ENCODE peak calls at places on chromosomes 11 and 22, in seven cellular contexts. K, C, Y, B, D, N and H are unnamed samples.

GRCh38 chr22:23772315-23773246 is at the start of gene MMP11:
- DNase-seq in Y (no peak), N (no peak), C (no peak), K (no peak), D (peak), B (no peak), H (no peak)

GRCh38 chr11:64539711-64540420 is 51.2 kb upstream of the SLC22A12 start:
- DNase-seq in B (no peak), N (no peak), D (no peak), C (no peak), K (no peak), Y (no peak), H (no peak)

GRCh38 chr11:57425565-57426438 is 1.1 kb downstream of the SLC43A3 start:
- DNase-seq in D (no peak), B (no peak), Y (no peak), K (peak), C (no peak), N (no peak), H (no peak)

GRCh38 chr22:46547883-46548244 is 10.4 kb upstream of the CELSR1 start:
- DNase-seq in N (no peak), Y (no peak), C (no peak), B (no peak), D (no peak), K (peak), H (no peak)

GRCh38 chr11:66418168-66418985 is 2.5 kb upstream of the NPAS4 start:
- DNase-seq in Y (peak), B (peak), K (peak), N (peak), D (peak), C (peak), H (peak)

GRCh38 chr22:23284504-23285033 is 104.3 kb downstream of the BCR start:
- DNase-seq in C (no peak), K (no peak), B (no peak), D (no peak), N (no peak), Y (no peak), H (no peak)

GRCh38 chr11:90468923-90469322 is 246.1 kb upstream of the CHORDC1 start:
- DNase-seq in C (no peak), D (no peak), K (no peak), B (no peak), N (no peak), Y (no peak), H (no peak)

GRCh38 chr11:88666364-88666763 is 328.8 kb upstream of the CTSC start:
- DNase-seq in D (no peak), B (no peak), C (no peak), Y (no peak), K (no peak), N (no peak), H (no peak)

GRCh38 chr11:65565624-65566453 is 4.4 kb upstream of the ZNRD2 start:
- DNase-seq in D (no peak), C (no peak), N (no peak), Y (peak), K (no peak), B (no peak), H (no peak)

GRCh38 chr11:83021780-83022125 is 49.9 kb downstream of the RAB30 start:
- DNase-seq in K (no peak), C (no peak), D (no peak), B (no peak), Y (no peak), N (no peak), H (no peak)

GRCh38 chr11:57776101-57776511 is 14.5 kb downstream of the CTNND1 start:
- DNase-seq in D (no peak), K (no peak), Y (no peak), C (no peak), B (no peak), N (no peak), H (no peak)

GRCh38 chr11:112042161-112042960 is 17.2 kb downstream of the DLAT start:
- DNase-seq in Y (no peak), N (peak), D (no peak), C (no peak), B (no peak), K (no peak), H (no peak)

GRCh38 chr11:126114486-126115252 is 52.0 kb upstream of the CDON start:
- DNase-seq in C (no peak), N (no peak), K (no peak), B (no peak), D (no peak), Y (no peak), H (no peak)

GRCh38 chr11:116603783-116604323 is 168.9 kb downstream of the BUD13 start:
- DNase-seq in C (no peak), N (no peak), B (no peak), Y (no peak), K (no peak), D (no peak), H (no peak)

GRCh38 chr22:27108425-27109114 is 451.2 kb downstream of the MIAT start:
- DNase-seq in N (no peak), C (no peak), Y (no peak), D (no peak), B (no peak), K (no peak), H (peak)

GRCh38 chr22:22787805-22788459 is 99.7 kb upstream of the IGLL5 start:
- DNase-seq in N (peak), B (peak), Y (peak), C (peak), D (peak), K (no peak), H (no peak)

GRCh38 chr11:125371451-125371935 is 124.6 kb downstream of the FEZ1 start:
- DNase-seq in D (no peak), K (no peak), N (no peak), C (peak), B (no peak), Y (no peak), H (no peak)

GRCh38 chr11:61771995-61772455 is 19.6 kb downstream of the MYRF start:
- DNase-seq in D (no peak), B (no peak), Y (no peak), C (no peak), N (no peak), K (no peak), H (no peak)

GRCh38 chr11:44785856-44786606 is 59.3 kb downstream of the TSPAN18 start:
- DNase-seq in Y (no peak), N (no peak), C (no peak), D (no peak), K (no peak), B (peak), H (no peak)

GRCh38 chr22:31749636-31750364 is at the start of gene PRR14L:
- DNase-seq in D (peak), C (peak), K (peak), N (peak), B (peak), Y (peak), H (peak)

GRCh38 chr11:126415128-126415527 is 59.6 kb downstream of the ST3GAL4 start:
- DNase-seq in Y (no peak), K (peak), C (no peak), B (no peak), N (no peak), D (no peak), H (peak)

GRCh38 chr11:84564180-84564866 is 1062.8 kb downstream of the DLG2 start:
- DNase-seq in B (peak), Y (no peak), K (no peak), C (peak), N (peak), D (no peak), H (no peak)

GRCh38 chr22:21755855-21756284 is 20.3 kb upstream of the YPEL1 start:
- DNase-seq in K (no peak), D (no peak), Y (no peak), B (no peak), N (no peak), C (no peak), H (no peak)

GRCh38 chr11:82680252-82680651 is 53.4 kb downstream of the FAM181B start:
- DNase-seq in B (no peak), K (no peak), N (no peak), Y (no peak), D (no peak), C (no peak), H (no peak)

GRCh38 chr11:2770556-2771301 is 70.9 kb upstream of the KCNQ1OT1 start:
- DNase-seq in Y (no peak), D (no peak), K (peak), B (no peak), C (no peak), N (no peak), H (no peak)

GRCh38 chr11:65516135-65516968 is 8.5 kb upstream of the SCYL1 start:
- DNase-seq in N (no peak), D (no peak), B (no peak), C (no peak), K (no peak), Y (peak), H (no peak)

GRCh38 chr11:82732734-82733443 is 775 bp downstream of the FAM181B start:
- DNase-seq in Y (no peak), B (no peak), D (no peak), K (no peak), N (no peak), C (no peak), H (peak)

GRCh38 chr22:42836026-42836425 is 21.0 kb downstream of the ARFGAP3 start:
- DNase-seq in C (no peak), K (no peak), D (no peak), Y (no peak), N (no peak), B (no peak), H (no peak)

GRCh38 chr11:72842126-72842525 is 27.9 kb downstream of the ATG16L2 start:
- DNase-seq in C (no peak), N (no peak), B (no peak), D (no peak), Y (no peak), K (no peak), H (no peak)

GRCh38 chr22:29733362-29734322 is 13.8 kb downstream of the CABP7 start:
- DNase-seq in C (no peak), N (no peak), Y (no peak), D (no peak), K (no peak), B (no peak), H (no peak)

GRCh38 chr11:80281194-80281593 is 840.4 kb upstream of the TENM4 start:
- DNase-seq in D (no peak), N (no peak), B (no peak), Y (no peak), K (no peak), C (no peak), H (no peak)

GRCh38 chr11:2993000-2993330 is 836 bp upstream of the NAP1L4 start:
- DNase-seq in K (no peak), D (no peak), B (peak), C (no peak), Y (no peak), N (no peak), H (no peak)

GRCh38 chr11:47259178-47259977 is 1.6 kb downstream of the NR1H3 start:
- DNase-seq in C (no peak), Y (peak), D (peak), B (peak), N (no peak), K (no peak), H (no peak)

GRCh38 chr22:42621505-42622002 is 6.9 kb upstream of the POLDIP3 start:
- DNase-seq in C (peak), N (peak), K (peak), Y (peak), D (peak), B (peak), H (no peak)

GRCh38 chr11:6647282-6647679 is 8.3 kb downstream of the DCHS1 start:
- DNase-seq in K (peak), Y (no peak), C (no peak), B (no peak), D (no peak), N (no peak), H (no peak)

GRCh38 chr11:75562836-75563484 is 907 bp downstream of the SERPINH1 start:
- DNase-seq in D (no peak), K (no peak), Y (no peak), B (no peak), C (peak), N (no peak), H (no peak)

DNA sequence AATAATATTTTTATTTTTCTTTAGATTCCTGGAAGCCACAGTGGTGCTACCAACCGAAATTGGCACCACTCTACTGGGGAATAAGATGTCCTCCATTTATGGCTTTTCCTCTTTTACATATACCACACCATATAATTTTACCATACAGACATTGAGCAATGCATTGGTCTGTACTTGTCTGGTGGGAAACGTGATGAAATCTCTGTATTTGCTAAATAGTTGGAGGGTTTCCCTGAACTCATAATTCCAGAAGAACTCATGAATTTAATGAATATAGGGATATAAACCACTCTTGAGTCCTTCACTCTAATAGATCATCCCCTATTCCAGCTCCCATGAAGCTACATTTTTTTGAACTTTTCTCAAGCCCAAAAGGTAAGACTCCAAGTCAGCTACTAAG is 28.0 kb upstream of the MMP13 start:
- DNase-seq in N (no peak), Y (no peak), B (no peak), C (no peak), D (no peak), K (no peak), H (no peak)
- H3K27ac ChIP-seq in N (no peak), Y (no peak), B (no peak), C (no peak), D (no peak), K (no peak), H (no peak)

GRCh38 chr22:45320326-45320976 is 10.7 kb downstream of the FAM118A start:
- DNase-seq in C (no peak), N (no peak), B (no peak), Y (no peak), D (no peak), K (peak), H (no peak)

GRCh38 chr22:45318168-45318557 is 8.4 kb downstream of the FAM118A start:
- DNase-seq in K (peak), Y (peak), C (no peak), D (peak), N (no peak), B (no peak), H (peak)

GRCh38 chr22:45317551-45318167 is 7.9 kb downstream of the FAM118A start:
- DNase-seq in N (no peak), B (no peak), D (no peak), Y (no peak), K (peak), C (no peak), H (no peak)

GRCh38 chr22:45319319-45319675 is 9.6 kb downstream of the FAM118A start:
- DNase-seq in Y (no peak), C (no peak), K (no peak), N (no peak), D (no peak), B (no peak), H (no peak)

DNA sequence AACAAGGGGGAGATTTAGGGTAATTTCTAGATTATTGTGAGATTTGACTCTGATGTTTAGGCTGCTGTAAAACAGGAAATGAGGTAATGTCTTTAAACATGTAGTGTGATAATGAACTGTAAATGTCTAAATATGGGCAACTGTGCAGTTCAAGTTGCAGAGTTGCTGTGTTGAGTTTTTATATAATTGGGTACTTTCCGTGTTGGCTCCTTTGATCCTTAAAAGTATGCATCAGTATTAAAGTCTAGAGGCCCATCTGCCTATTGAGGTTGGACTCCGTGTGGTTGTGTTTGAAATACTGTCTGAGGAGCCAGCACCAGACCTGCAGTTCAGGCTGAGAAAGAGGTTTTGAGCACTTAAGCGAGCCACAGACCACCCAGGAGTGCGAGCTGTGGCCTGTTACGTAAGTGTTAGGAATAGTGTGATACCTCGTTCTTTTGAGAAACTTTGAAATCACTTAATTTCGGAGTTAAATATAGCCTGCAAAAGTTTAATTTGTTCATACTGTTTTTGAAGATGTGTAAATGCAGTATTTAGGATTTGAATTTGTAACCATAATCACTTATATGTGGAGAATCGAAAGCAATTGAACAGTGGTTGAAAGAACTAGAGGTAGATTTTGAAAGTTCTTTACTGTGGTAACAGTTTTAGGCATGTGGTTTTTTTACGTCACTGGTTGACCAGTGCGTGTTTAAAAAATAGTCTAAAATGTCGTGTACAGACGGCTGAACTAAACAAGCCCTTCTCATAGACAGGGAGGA is 9.0 kb downstream of the FAM118A start:
- DNase-seq in Y (peak), K (no peak), C (no peak), B (no peak), N (no peak), D (no peak), H (no peak)
- H3K27ac ChIP-seq in Y (peak), K (peak), C (no peak), B (no peak), N (no peak), D (peak), H (peak)

GRCh38 chr22:50018608-50019291 is 6.2 kb upstream of the IL17REL start:
- DNase-seq in C (no peak), N (no peak), B (no peak), K (no peak), D (no peak), Y (peak), H (no peak)
- H3K27ac ChIP-seq in C (no peak), N (no peak), B (no peak), K (no peak), D (peak), Y (peak), H (no peak)

GRCh38 chr11:68343761-68344256 is 31.4 kb downstream of the LRP5 start:
- DNase-seq in D (no peak), Y (no peak), C (no peak), N (no peak), K (no peak), B (no peak), H (no peak)

GRCh38 chr11:68341557-68342458 is 29.4 kb downstream of the LRP5 start:
- DNase-seq in B (no peak), N (no peak), C (no peak), D (no peak), K (no peak), Y (no peak), H (no peak)

GRCh38 chr11:68340784-68341556 is 28.6 kb downstream of the LRP5 start:
- DNase-seq in D (no peak), B (peak), Y (peak), N (no peak), C (no peak), K (no peak), H (no peak)

GRCh38 chr11:68340003-68340767 is 27.8 kb downstream of the LRP5 start:
- DNase-seq in C (no peak), K (no peak), Y (peak), D (no peak), N (no peak), B (no peak), H (no peak)

DNA sequence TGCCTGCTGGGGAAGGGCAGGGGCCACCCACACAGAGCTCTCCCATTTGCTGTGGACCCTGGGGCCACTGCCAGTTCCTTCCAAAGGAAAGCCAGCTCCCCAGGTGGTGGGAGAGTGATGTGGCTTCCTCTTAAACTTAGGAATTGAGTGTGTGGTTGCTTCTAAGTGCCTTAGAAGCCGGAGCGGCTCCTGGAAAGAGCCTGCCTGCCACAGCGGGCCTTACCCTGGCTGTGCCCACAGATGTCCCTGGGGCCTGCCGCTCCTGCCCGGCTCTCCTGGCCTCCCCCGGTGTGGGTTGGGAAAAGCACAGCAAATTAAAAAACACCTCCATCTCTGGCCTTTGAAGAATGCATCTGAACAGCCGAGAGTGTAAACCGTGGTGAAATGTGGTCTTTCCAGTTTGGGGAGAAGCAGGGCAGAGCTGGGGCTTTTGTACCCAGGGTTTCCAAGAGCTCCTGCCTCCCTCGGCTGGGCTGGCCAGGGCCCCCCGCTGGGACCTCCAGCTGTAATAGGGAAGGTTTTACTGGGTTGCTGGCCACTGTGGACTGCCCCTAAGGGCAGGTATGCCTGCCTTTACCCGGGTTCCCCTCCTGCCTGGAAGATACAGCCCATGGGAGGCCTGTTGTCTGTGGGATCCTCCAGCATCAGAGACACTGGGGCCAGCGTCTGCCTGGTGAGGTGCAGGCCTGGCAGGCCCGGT is 30.2 kb downstream of the LRP5 start:
- DNase-seq in C (no peak), B (no peak), K (no peak), N (peak), D (no peak), Y (no peak), H (no peak)
- H3K27ac ChIP-seq in C (peak), B (peak), K (peak), N (peak), D (no peak), Y (no peak), H (no peak)